ENCODE peak calls at places on chromosomes 16 and 17, in seven cellular contexts. I is cardiac muscle cell, T is dorsolateral prefrontal cortex, Z is left lung, S is upper lobe of right lung, A is caudate nucleus, M is sigmoid colon. J is an unnamed sample.

GRCh38 chr17:59807892-59808509 is 84.7 kb downstream of the TUBD1 start:
- DNase-seq in I (no peak), T (no peak), Z (no peak), S (no peak), A (no peak), M (no peak), J (no peak)

GRCh38 chr16:11064846-11065245 is 120.5 kb downstream of the CLEC16A start:
- DNase-seq in I (no peak), T (no peak), Z (no peak), S (no peak), A (no peak), M (no peak), J (no peak)

GRCh38 chr16:68235105-68235881 is 634 bp downstream of the ESRP2 start:
- DNase-seq in I (no peak), T (no peak), Z (peak; percentile 49), S (peak; percentile 80), A (no peak), M (peak; percentile 72), J (no peak)

GRCh38 chr16:2250652-2251280 is 621 bp downstream of the ECI1 start:
- DNase-seq in I (peak; percentile 10), T (no peak), Z (no peak), S (no peak), A (no peak), M (peak; percentile 72), J (no peak)

GRCh38 chr17:5630434-5630833 is 46.1 kb upstream of the NLRP1 start:
- DNase-seq in I (peak; percentile 20), T (no peak), Z (no peak), S (no peak), A (no peak), M (no peak), J (no peak)

GRCh38 chr17:28896884-28897768 is at the start of gene FLOT2:
- DNase-seq in I (peak; percentile 67), T (peak; percentile 54), Z (peak; percentile 71), S (peak; percentile 89), A (no peak), M (peak; percentile 87), J (peak; percentile 64)

GRCh38 chr16:80527297-80527696 is 13.5 kb upstream of the DYNLRB2 start:
- DNase-seq in I (peak; percentile 27), T (no peak), Z (no peak), S (no peak), A (no peak), M (no peak), J (no peak)

GRCh38 chr17:21358185-21358584 is 18.0 kb upstream of the KCNJ12 start:
- DNase-seq in I (no peak), T (no peak), Z (no peak), S (no peak), A (no peak), M (no peak), J (no peak)

GRCh38 chr17:42522798-42523278 is 13.2 kb upstream of the NAGLU start:
- DNase-seq in I (no peak), T (no peak), Z (no peak), S (no peak), A (no peak), M (no peak), J (no peak)

GRCh38 chr17:29622337-29623282 is at the start of gene CORO6:
- DNase-seq in I (peak; percentile 59), T (no peak), Z (no peak), S (peak; percentile 75), A (no peak), M (peak; percentile 83), J (no peak)

GRCh38 chr16:3577302-3577752 is at the start of gene NLRC3:
- DNase-seq in I (no peak), T (no peak), Z (no peak), S (no peak), A (no peak), M (no peak), J (no peak)

GRCh38 chr17:61904094-61904710 is 23.6 kb downstream of the INTS2 start:
- DNase-seq in I (no peak), T (no peak), Z (no peak), S (no peak), A (no peak), M (no peak), J (no peak)

GRCh38 chr16:81838794-81839193 is 59.7 kb downstream of the PLCG2 start:
- DNase-seq in I (peak; percentile 8), T (no peak), Z (no peak), S (no peak), A (no peak), M (no peak), J (peak; percentile 8)

DNA sequence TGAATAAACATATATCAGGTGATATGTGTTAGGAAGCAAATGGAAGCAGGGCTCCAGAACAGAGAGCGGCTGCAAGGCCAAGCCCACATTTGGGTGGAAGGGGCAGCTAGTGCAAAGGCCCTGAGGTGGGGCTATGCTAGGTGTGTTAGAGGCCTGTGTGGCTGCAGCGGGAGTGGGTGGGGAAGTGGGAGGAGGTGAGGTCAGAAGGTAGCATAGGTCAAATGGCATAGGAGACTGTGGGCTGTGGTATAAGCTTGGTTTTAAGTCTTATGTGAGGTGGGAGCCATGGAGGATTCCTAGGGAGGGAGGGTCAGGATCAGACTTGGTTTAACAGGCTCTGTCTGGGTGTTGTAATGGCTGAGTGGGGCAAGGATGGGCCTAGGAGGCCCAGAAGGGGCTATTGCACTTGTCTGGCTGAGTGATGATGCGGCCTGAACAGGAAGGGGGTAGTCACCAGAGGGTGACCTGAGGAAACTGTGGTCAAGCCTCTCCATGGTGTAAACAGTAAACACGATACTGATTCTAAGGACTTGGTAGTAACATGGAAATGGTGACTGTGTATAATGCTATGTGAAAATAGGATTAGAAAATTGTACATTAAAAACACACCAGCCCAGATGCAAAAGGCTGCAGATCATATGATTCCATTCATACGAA is 31.1 kb downstream of the RAI1 start:
- DNase-seq in I (peak; percentile 76), T (no peak), Z (no peak), S (no peak), A (no peak), M (no peak), J (no peak)
- H3K27ac ChIP-seq in I (no peak overlapping the region), T (peak overlapping the region; percentile 83), Z (peak overlapping the region; percentile 73), S (peak overlapping the region; percentile 75), A (peak overlapping the region; percentile 49), M (peak overlapping the region; percentile 86), J (peak overlapping the region; percentile 64)

DNA sequence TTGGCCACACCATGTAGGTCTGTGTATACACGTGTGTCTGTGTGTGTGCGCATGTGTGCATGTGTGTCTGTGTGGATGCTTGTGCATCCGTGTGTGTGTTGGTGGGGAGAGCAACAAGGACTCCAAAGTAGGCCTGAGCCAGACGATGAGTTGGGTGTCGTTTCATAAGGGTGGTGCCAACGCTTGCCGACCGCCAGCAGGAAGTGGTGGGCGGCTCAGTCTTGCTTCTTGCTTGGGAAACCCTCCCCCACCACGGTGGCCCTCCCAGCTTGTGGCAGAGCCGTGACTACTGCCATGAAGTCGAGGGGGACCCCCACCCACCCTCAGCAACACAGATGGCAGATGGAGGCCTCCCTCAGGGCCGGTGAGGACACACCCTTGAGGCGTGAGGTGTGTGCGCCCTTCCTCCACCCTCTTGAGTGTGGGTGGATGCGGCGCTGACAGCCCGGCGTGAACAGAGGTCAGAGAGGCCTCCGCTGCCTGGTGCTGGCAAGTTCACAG is 17.5 kb downstream of the SBK1 start:
- DNase-seq in I (no peak), T (no peak), Z (peak; percentile 46), S (peak; percentile 80), A (no peak), M (no peak), J (no peak)
- H3K27ac ChIP-seq in I (no peak overlapping the region), T (peak overlapping the region; percentile 53), Z (no peak overlapping the region), S (no peak overlapping the region), A (no peak overlapping the region), M (no peak overlapping the region), J (no peak overlapping the region)

GRCh38 chr17:66415366-66416206 is 113.2 kb downstream of the PRKCA start:
- DNase-seq in I (no peak), T (no peak), Z (no peak), S (no peak), A (no peak), M (no peak), J (no peak)
- H3K27ac ChIP-seq in I (no peak overlapping the region), T (no peak overlapping the region), Z (no peak overlapping the region), S (no peak overlapping the region), A (no peak overlapping the region), M (no peak overlapping the region), J (no peak overlapping the region)

GRCh38 chr17:39652635-39653315 is 12.4 kb upstream of the TCAP start:
- DNase-seq in I (no peak), T (peak; percentile 48), Z (no peak), S (no peak), A (no peak), M (no peak), J (no peak)
- H3K27ac ChIP-seq in I (peak overlapping the region; percentile 91), T (peak overlapping the region; percentile 95), Z (peak overlapping the region; percentile 57), S (peak overlapping the region; percentile 47), A (peak overlapping the region; percentile 96), M (peak overlapping the region; percentile 32), J (no peak overlapping the region)

GRCh38 chr17:72359274-72359673 is 238.5 kb downstream of the SOX9 start:
- DNase-seq in I (no peak), T (no peak), Z (no peak), S (no peak), A (no peak), M (no peak), J (no peak)
- H3K27ac ChIP-seq in I (no peak overlapping the region), T (no peak overlapping the region), Z (no peak overlapping the region), S (no peak overlapping the region), A (no peak overlapping the region), M (no peak overlapping the region), J (peak overlapping the region; percentile 73)

DNA sequence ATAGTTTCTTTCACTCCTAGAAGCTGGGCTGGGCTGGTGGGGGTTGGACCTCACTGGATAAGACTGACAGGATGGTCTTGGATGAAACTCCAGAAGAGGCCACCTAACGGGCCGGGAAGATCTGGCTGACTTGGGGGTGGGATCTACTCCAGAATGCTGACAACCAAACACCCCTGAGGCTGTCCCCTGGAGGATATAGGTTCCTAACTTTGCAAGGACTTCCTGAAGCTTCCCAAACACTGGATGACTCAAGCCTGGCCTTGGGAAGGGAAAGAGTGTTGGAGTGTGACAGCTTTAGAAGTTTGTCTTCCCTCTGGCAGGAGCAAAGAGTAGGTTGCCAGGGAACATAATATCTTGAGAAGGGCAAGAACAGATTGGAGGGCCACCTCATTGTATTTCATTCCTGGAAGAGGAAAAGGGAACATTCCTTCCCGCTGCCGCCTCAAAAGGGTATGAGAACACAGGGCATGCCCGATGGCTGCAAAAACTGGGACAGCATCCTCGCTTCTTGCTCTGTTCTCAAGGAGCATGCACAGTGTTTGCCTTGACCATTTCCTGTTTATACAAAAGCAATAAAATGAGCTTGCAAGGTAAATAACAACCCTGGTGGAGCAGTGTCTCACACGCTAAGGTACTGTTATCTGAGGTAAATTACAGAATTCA is 6.8 kb upstream of the CYB5B start:
- DNase-seq in I (peak; percentile 40), T (no peak), Z (no peak), S (no peak), A (no peak), M (no peak), J (no peak)
- H3K27ac ChIP-seq in I (peak overlapping the region; percentile 55), T (peak overlapping the region; percentile 58), Z (peak overlapping the region; percentile 71), S (peak overlapping the region; percentile 83), A (peak overlapping the region; percentile 40), M (no peak overlapping the region), J (peak overlapping the region; percentile 8)